ENCODE peak calls at places on chromosomes 11 and 22, in seven cellular contexts. One of them, this sample, is unnamed.

GRCh38 chr11:4211991-4212390 is 117.4 kb downstream of the RRM1 start:
- DNase-seq in IMR-90: no peak
- DNase-seq in ascending aorta: no peak
- DNase-seq in neural crest cell: no peak
- DNase-seq in GM12865: no peak
- DNase-seq in brain microvascular endothelial cell: no peak
- DNase-seq in type B pancreatic cell: no peak
- DNase-seq in this sample: no peak

GRCh38 chr22:44479662-44480061 is 18.4 kb downstream of the RTL6 start:
- DNase-seq in IMR-90: no peak
- DNase-seq in neural crest cell: no peak
- DNase-seq in GM12865: no peak
- DNase-seq in type B pancreatic cell: no peak
- DNase-seq in ascending aorta: no peak
- DNase-seq in brain microvascular endothelial cell: no peak
- DNase-seq in this sample: no peak

GRCh38 chr22:39253427-39254070 is 8.8 kb upstream of the PDGFB start:
- DNase-seq in neural crest cell: no peak
- DNase-seq in ascending aorta: peak
- DNase-seq in type B pancreatic cell: no peak
- DNase-seq in brain microvascular endothelial cell: peak
- DNase-seq in IMR-90: peak
- DNase-seq in GM12865: peak
- DNase-seq in this sample: peak

GRCh38 chr11:69310351-69310750 is 16.4 kb downstream of the MYEOV start:
- DNase-seq in neural crest cell: no peak
- DNase-seq in IMR-90: no peak
- DNase-seq in brain microvascular endothelial cell: no peak
- DNase-seq in ascending aorta: no peak
- DNase-seq in type B pancreatic cell: no peak
- DNase-seq in GM12865: no peak
- DNase-seq in this sample: no peak

GRCh38 chr22:33842006-33842354 is 78.3 kb downstream of the LARGE1 start:
- DNase-seq in neural crest cell: no peak
- DNase-seq in type B pancreatic cell: no peak
- DNase-seq in GM12865: peak
- DNase-seq in brain microvascular endothelial cell: no peak
- DNase-seq in IMR-90: no peak
- DNase-seq in ascending aorta: no peak
- DNase-seq in this sample: no peak

GRCh38 chr22:25134028-25134427 is 65.6 kb upstream of the CRYBB3 start:
- DNase-seq in neural crest cell: no peak
- DNase-seq in type B pancreatic cell: no peak
- DNase-seq in GM12865: no peak
- DNase-seq in ascending aorta: no peak
- DNase-seq in brain microvascular endothelial cell: no peak
- DNase-seq in IMR-90: no peak
- DNase-seq in this sample: peak

GRCh38 chr22:26553056-26553752 is 36.7 kb downstream of the TPST2 start:
- DNase-seq in neural crest cell: no peak
- DNase-seq in IMR-90: peak
- DNase-seq in brain microvascular endothelial cell: peak
- DNase-seq in type B pancreatic cell: no peak
- DNase-seq in ascending aorta: no peak
- DNase-seq in GM12865: no peak
- DNase-seq in this sample: no peak

GRCh38 chr22:49033616-49034015 is 794.1 kb downstream of the BRD1 start:
- DNase-seq in brain microvascular endothelial cell: no peak
- DNase-seq in type B pancreatic cell: no peak
- DNase-seq in ascending aorta: no peak
- DNase-seq in neural crest cell: no peak
- DNase-seq in GM12865: no peak
- DNase-seq in IMR-90: no peak
- DNase-seq in this sample: no peak

GRCh38 chr22:48417143-48418070 is 1410.3 kb downstream of the BRD1 start:
- DNase-seq in IMR-90: no peak
- DNase-seq in brain microvascular endothelial cell: no peak
- DNase-seq in GM12865: no peak
- DNase-seq in type B pancreatic cell: no peak
- DNase-seq in neural crest cell: no peak
- DNase-seq in ascending aorta: no peak
- DNase-seq in this sample: no peak

GRCh38 chr11:45092901-45093760 is 53.3 kb upstream of the PRDM11 start:
- DNase-seq in ascending aorta: no peak
- DNase-seq in neural crest cell: no peak
- DNase-seq in GM12865: no peak
- DNase-seq in IMR-90: peak
- DNase-seq in type B pancreatic cell: peak
- DNase-seq in brain microvascular endothelial cell: peak
- DNase-seq in this sample: no peak

GRCh38 chr22:49971232-49972162 is 10.9 kb downstream of the PIM3 start:
- DNase-seq in neural crest cell: peak
- DNase-seq in type B pancreatic cell: no peak
- DNase-seq in GM12865: no peak
- DNase-seq in brain microvascular endothelial cell: peak
- DNase-seq in ascending aorta: no peak
- DNase-seq in IMR-90: no peak
- DNase-seq in this sample: peak

GRCh38 chr11:19627566-19627965 is 85.1 kb upstream of the NAV2 start:
- DNase-seq in brain microvascular endothelial cell: no peak
- DNase-seq in ascending aorta: no peak
- DNase-seq in GM12865: no peak
- DNase-seq in neural crest cell: no peak
- DNase-seq in type B pancreatic cell: no peak
- DNase-seq in IMR-90: no peak
- DNase-seq in this sample: no peak

GRCh38 chr11:23192256-23192655 is 332.0 kb upstream of the CCDC179 start:
- DNase-seq in type B pancreatic cell: no peak
- DNase-seq in neural crest cell: no peak
- DNase-seq in brain microvascular endothelial cell: no peak
- DNase-seq in ascending aorta: no peak
- DNase-seq in IMR-90: peak
- DNase-seq in GM12865: no peak
- DNase-seq in this sample: no peak

DNA sequence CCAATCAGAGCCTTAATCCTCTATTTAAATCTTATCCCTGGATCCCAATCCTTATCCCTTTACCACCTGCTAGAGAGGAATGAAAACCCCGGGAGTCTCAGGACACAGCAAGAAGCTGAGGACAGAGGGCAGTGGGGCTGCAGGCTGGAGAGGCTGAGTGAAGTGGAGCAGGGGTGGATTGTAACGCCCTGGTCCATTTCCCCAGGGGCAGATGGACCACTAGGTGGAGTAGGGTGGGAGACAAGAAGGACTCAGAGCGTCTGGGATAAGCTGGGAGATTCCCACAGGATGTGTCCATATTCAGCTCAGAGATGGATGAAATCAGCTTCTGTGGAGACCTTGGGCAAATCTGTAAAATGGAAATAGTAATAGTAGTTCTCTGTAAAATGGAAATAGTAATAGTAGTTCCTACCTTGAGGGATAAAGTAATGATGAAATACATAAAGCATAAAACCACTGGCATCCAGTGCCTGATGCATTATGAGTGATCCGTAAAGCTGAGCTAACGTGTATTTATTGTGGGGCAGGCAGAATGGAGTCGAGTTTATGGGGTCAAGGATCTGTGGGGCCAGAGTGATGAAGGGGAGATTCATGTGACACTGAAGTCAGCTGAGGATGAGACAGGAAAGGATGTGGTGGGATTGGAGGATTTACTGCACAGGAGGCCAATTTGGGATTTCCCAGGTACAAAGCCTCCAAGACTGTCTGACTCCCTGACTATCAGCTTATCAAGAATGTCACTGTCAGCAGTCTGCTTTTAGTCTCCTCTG is 1.9 kb upstream of the ROBO4 start:
- DNase-seq in IMR-90: no peak
- DNase-seq in type B pancreatic cell: peak
- DNase-seq in ascending aorta: no peak
- DNase-seq in brain microvascular endothelial cell: no peak
- DNase-seq in neural crest cell: no peak
- DNase-seq in GM12865: no peak
- DNase-seq in this sample: no peak
- TF ChIP-seq CTCF in IMR-90: peak
- TF ChIP-seq CTCF in type B pancreatic cell: no peak
- TF ChIP-seq CTCF in ascending aorta: no peak
- TF ChIP-seq CTCF in brain microvascular endothelial cell: peak
- TF ChIP-seq CTCF in neural crest cell: no peak
- TF ChIP-seq CTCF in GM12865: no peak
- TF ChIP-seq CTCF in this sample: no peak

GRCh38 chr11:132284048-132284447 is 913.6 kb downstream of the NTM start:
- DNase-seq in type B pancreatic cell: no peak
- DNase-seq in GM12865: no peak
- DNase-seq in ascending aorta: no peak
- DNase-seq in neural crest cell: no peak
- DNase-seq in brain microvascular endothelial cell: no peak
- DNase-seq in IMR-90: no peak
- DNase-seq in this sample: no peak

GRCh38 chr11:132284611-132285010 is 914.2 kb downstream of the NTM start:
- DNase-seq in neural crest cell: no peak
- DNase-seq in ascending aorta: no peak
- DNase-seq in type B pancreatic cell: no peak
- DNase-seq in GM12865: no peak
- DNase-seq in IMR-90: no peak
- DNase-seq in brain microvascular endothelial cell: no peak
- DNase-seq in this sample: no peak

DNA sequence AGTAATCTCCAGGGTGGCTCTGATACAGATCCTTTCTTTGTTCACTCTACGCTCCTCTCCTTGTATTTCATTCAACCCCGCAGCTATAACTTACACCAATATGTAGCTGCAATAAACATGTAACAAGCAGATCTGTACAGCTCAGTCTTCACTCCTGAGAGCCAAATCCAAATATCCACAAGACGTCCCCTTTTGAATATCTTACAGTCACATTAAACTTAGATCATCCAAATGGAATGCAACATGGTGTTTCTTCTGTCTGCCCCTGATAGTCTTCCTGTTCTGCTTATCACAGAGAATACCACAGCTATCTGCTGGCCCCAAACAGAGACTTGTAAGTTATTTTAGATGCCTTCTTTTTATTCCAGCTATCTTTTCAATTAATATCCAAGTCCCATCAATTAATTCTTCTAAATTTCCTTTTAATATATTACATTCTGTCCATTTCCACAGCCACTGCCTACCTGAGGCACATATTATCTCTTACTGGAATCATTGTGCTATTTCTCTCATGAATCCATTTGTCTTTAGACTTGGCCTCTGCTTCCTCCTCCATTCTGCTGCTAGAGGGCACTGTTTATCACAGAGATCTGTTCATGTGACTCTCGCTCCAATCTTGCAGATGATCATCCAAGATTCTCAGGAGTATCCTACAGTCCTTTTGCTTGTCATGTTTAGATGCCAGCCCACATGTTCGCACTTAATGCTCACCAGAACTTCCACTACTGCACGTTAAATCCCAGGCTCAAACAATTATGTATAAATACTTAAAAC is 908.6 kb downstream of the NTM start:
- DNase-seq in brain microvascular endothelial cell: peak
- DNase-seq in ascending aorta: no peak
- DNase-seq in neural crest cell: peak
- DNase-seq in IMR-90: peak
- DNase-seq in GM12865: peak
- DNase-seq in type B pancreatic cell: no peak
- DNase-seq in this sample: no peak
- TF ChIP-seq CTCF in brain microvascular endothelial cell: peak
- TF ChIP-seq CTCF in ascending aorta: no peak
- TF ChIP-seq CTCF in neural crest cell: peak
- TF ChIP-seq CTCF in IMR-90: peak
- TF ChIP-seq CTCF in GM12865: peak
- TF ChIP-seq CTCF in type B pancreatic cell: peak
- TF ChIP-seq CTCF in this sample: no peak

GRCh38 chr11:78961186-78961782 is 386.6 kb upstream of the NARS2 start:
- DNase-seq in type B pancreatic cell: no peak
- DNase-seq in brain microvascular endothelial cell: no peak
- DNase-seq in ascending aorta: no peak
- DNase-seq in neural crest cell: no peak
- DNase-seq in GM12865: peak
- DNase-seq in IMR-90: peak
- DNase-seq in this sample: peak
- TF ChIP-seq CTCF in type B pancreatic cell: peak
- TF ChIP-seq CTCF in brain microvascular endothelial cell: peak
- TF ChIP-seq CTCF in ascending aorta: no peak
- TF ChIP-seq CTCF in neural crest cell: peak
- TF ChIP-seq CTCF in GM12865: peak
- TF ChIP-seq CTCF in IMR-90: peak
- TF ChIP-seq CTCF in this sample: peak

GRCh38 chr11:102831128-102831708 is 12.2 kb downstream of the MMP3 start:
- DNase-seq in neural crest cell: no peak
- DNase-seq in ascending aorta: no peak
- DNase-seq in brain microvascular endothelial cell: peak
- DNase-seq in type B pancreatic cell: no peak
- DNase-seq in IMR-90: peak
- DNase-seq in GM12865: peak
- DNase-seq in this sample: peak
- TF ChIP-seq CTCF in neural crest cell: no peak
- TF ChIP-seq CTCF in ascending aorta: no peak
- TF ChIP-seq CTCF in brain microvascular endothelial cell: peak
- TF ChIP-seq CTCF in type B pancreatic cell: peak
- TF ChIP-seq CTCF in IMR-90: peak
- TF ChIP-seq CTCF in GM12865: peak
- TF ChIP-seq CTCF in this sample: peak

GRCh38 chr11:61581030-61581928 is at the start of gene SYT7:
- DNase-seq in brain microvascular endothelial cell: peak
- DNase-seq in type B pancreatic cell: peak
- DNase-seq in ascending aorta: peak
- DNase-seq in neural crest cell: peak
- DNase-seq in IMR-90: peak
- DNase-seq in GM12865: peak
- DNase-seq in this sample: peak
- TF ChIP-seq CTCF in brain microvascular endothelial cell: peak
- TF ChIP-seq CTCF in type B pancreatic cell: peak
- TF ChIP-seq CTCF in ascending aorta: peak
- TF ChIP-seq CTCF in neural crest cell: peak
- TF ChIP-seq CTCF in IMR-90: peak
- TF ChIP-seq CTCF in GM12865: peak
- TF ChIP-seq CTCF in this sample: no peak

This sample was measured in Calu3.